ENCODE peak calls at places on chromosomes 5 and 9, in four cellular contexts. G is cardiac fibroblast, K is ovary, Q is GM23338. V is an unnamed sample.

GRCh38 chr5:34535944-34536628 is 120.0 kb upstream of the RAI14 start:
- DNase-seq in G (no peak), K (no peak), Q (no peak), V (no peak)

GRCh38 chr5:133977858-133978257 is 9.4 kb upstream of the C5orf15 start:
- DNase-seq in G (peak), K (no peak), Q (no peak), V (no peak)

GRCh38 chr5:35012796-35013195 is 35.0 kb downstream of the AGXT2 start:
- DNase-seq in G (peak), K (no peak), Q (no peak), V (no peak)

GRCh38 chr5:159163027-159163699 is 46.2 kb downstream of the RNF145 start:
- DNase-seq in G (no peak), K (no peak), Q (no peak), V (no peak)

GRCh38 chr9:38682713-38683112 is 37.2 kb downstream of the FAM240B start:
- DNase-seq in G (peak), K (no peak), Q (peak), V (no peak)

GRCh38 chr5:117682416-117682815 is 1107.8 kb upstream of the SEMA6A start:
- DNase-seq in G (no peak), K (no peak), Q (no peak), V (no peak)

GRCh38 chr5:127875235-127876021 is 172.2 kb downstream of the CCDC192 start:
- DNase-seq in G (peak), K (no peak), Q (peak), V (peak)

GRCh38 chr5:14193496-14193895 is 50.4 kb downstream of the TRIO start:
- DNase-seq in G (peak), K (no peak), Q (no peak), V (no peak)

GRCh38 chr5:60797482-60798153 is 46.5 kb downstream of the ELOVL7 start:
- DNase-seq in G (no peak), K (no peak), Q (peak), V (no peak)

GRCh38 chr5:5192681-5193080 is 52.6 kb downstream of the ADAMTS16 start:
- DNase-seq in G (no peak), K (no peak), Q (no peak), V (no peak)

GRCh38 chr5:173317091-173317685 is 11.0 kb downstream of the STC2 start:
- DNase-seq in G (no peak), K (no peak), Q (no peak), V (no peak)

GRCh38 chr9:20512636-20513035 is 109.7 kb downstream of the MLLT3 start:
- DNase-seq in G (no peak), K (no peak), Q (no peak), V (no peak)

GRCh38 chr5:160274483-160274931 is 37.9 kb downstream of the CCNJL start:
- DNase-seq in G (no peak), K (no peak), Q (no peak), V (no peak)

GRCh38 chr5:93417500-93417899 is 163.5 kb downstream of the NR2F1-AS1 start:
- DNase-seq in G (no peak), K (no peak), Q (no peak), V (no peak)

GRCh38 chr9:28024616-28025147 is 451.4 kb upstream of the C9orf72 start:
- DNase-seq in G (no peak), K (no peak), Q (no peak), V (no peak)

GRCh38 chr5:40383719-40384651 is 295.7 kb upstream of the PTGER4 start:
- DNase-seq in G (peak), K (no peak), Q (no peak), V (no peak)

GRCh38 chr5:11853796-11854195 is 50.5 kb downstream of the CTNND2 start:
- DNase-seq in G (no peak), K (no peak), Q (no peak), V (peak)

GRCh38 chr9:95852059-95853032 is 23.1 kb upstream of the ERCC6L2 start:
- DNase-seq in G (no peak), K (no peak), Q (no peak), V (no peak)

GRCh38 chr5:72210913-72211670 is 103.8 kb downstream of the MAP1B start:
- DNase-seq in G (peak), K (peak), Q (no peak), V (no peak)

GRCh38 chr5:43851741-43852140 is 248.8 kb downstream of the NNT start:
- DNase-seq in G (no peak), K (no peak), Q (no peak), V (no peak)

GRCh38 chr9:12923472-12924009 is 148.7 kb downstream of the LURAP1L start:
- DNase-seq in G (peak), K (no peak), Q (no peak), V (no peak)

GRCh38 chr9:11457809-11458785 is 845.3 kb upstream of the PTPRD start:
- DNase-seq in G (no peak), K (no peak), Q (peak), V (no peak)

GRCh38 chr5:17336054-17336453 is 118.6 kb downstream of the BASP1 start:
- DNase-seq in G (no peak), K (no peak), Q (no peak), V (no peak)

GRCh38 chr5:145990077-145990653 is 53.8 kb downstream of the SH3RF2 start:
- DNase-seq in G (no peak), K (no peak), Q (no peak), V (no peak)

GRCh38 chr9:97768731-97769130 is 71.6 kb upstream of the XPA start:
- DNase-seq in G (peak), K (no peak), Q (no peak), V (no peak)

GRCh38 chr5:137606401-137606800 is 107.3 kb upstream of the SPOCK1 start:
- DNase-seq in G (peak), K (no peak), Q (no peak), V (no peak)

GRCh38 chr5:41796061-41796460 is 74.2 kb downstream of the OXCT1 start:
- DNase-seq in G (no peak), K (no peak), Q (no peak), V (no peak)

GRCh38 chr9:83336696-83337095 is 201.5 kb downstream of the FRMD3 start:
- DNase-seq in G (no peak), K (no peak), Q (no peak), V (no peak)

GRCh38 chr5:17398439-17398838 is 99.6 kb upstream of the TAF11L2 start:
- DNase-seq in G (peak), K (no peak), Q (no peak), V (no peak)

GRCh38 chr9:33162721-33163311 is 4.3 kb downstream of the B4GALT1 start:
- DNase-seq in G (peak), K (no peak), Q (no peak), V (peak)

GRCh38 chr9:38622083-38622674 is 1.8 kb upstream of the ANKRD18A start:
- DNase-seq in G (no peak), K (no peak), Q (peak), V (no peak)

GRCh38 chr9:107425110-107426025 is 64.2 kb downstream of the KLF4 start:
- DNase-seq in G (peak), K (peak), Q (peak), V (no peak)

GRCh38 chr9:20387062-20387461 is 235.2 kb downstream of the MLLT3 start:
- DNase-seq in G (no peak), K (no peak), Q (no peak), V (no peak)

GRCh38 chr5:142486581-142486980 is 161.8 kb upstream of the SPRY4 start:
- DNase-seq in G (peak), K (no peak), Q (no peak), V (no peak)

GRCh38 chr9:127578952-127579853 is 32.9 kb upstream of the STXBP1 start:
- DNase-seq in G (peak), K (peak), Q (peak), V (peak)

GRCh38 chr9:135820661-135821060 is 86.7 kb downstream of the CAMSAP1 start:
- DNase-seq in G (no peak), K (no peak), Q (no peak), V (no peak)

GRCh38 chr5:138334867-138335447 is 3.1 kb upstream of the FAM53C start:
- DNase-seq in G (no peak), K (no peak), Q (no peak), V (no peak)

GRCh38 chr5:32390819-32391591 is 53.5 kb downstream of the ZFR start:
- DNase-seq in G (peak), K (no peak), Q (no peak), V (no peak)

GRCh38 chr9:114688388-114688787 is 6.4 kb upstream of the TEX48 start:
- DNase-seq in G (no peak), K (no peak), Q (no peak), V (no peak)
- H3K4me3 ChIP-seq in G (no peak), K (no peak), Q (no peak), V (no peak)

DNA sequence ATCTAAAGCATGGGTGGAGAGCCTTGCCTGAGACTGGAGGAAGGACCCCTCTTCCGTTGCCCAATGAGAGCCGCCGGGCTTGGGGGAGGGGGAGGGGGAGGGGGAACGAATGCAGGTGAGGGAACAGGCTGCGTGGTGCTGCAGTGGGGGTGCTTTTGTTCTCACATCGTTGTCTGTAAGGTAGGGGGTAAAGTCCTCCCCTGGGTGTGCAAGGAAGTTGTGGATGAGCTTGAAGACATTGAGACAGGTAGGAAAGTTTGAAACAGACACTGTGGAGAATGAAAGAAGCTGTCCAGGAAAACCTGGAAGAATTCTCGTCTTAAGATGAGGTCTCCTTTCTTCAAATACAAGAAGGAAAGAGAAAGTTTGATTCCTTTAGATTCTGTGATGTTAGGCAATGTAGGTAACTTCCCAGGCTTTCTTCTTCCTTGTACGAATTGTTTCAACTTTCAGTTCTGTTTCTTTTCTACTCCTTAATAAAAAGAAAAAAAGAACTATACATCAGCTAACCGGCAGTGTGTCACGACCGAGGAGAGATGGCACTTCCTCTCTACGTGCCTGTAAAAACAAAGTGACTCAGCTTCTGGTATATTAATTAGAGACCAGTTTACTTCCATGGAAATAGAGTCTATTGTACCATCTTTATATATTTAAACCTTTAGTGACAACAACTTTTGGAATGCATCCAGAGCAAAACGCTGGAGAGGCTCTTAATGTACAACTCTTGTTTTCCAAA is 94.3 kb upstream of the LIFR start:
- DNase-seq in G (peak), K (no peak), Q (no peak), V (no peak)
- H3K4me3 ChIP-seq in G (peak), K (no peak), Q (no peak), V (no peak)

DNA sequence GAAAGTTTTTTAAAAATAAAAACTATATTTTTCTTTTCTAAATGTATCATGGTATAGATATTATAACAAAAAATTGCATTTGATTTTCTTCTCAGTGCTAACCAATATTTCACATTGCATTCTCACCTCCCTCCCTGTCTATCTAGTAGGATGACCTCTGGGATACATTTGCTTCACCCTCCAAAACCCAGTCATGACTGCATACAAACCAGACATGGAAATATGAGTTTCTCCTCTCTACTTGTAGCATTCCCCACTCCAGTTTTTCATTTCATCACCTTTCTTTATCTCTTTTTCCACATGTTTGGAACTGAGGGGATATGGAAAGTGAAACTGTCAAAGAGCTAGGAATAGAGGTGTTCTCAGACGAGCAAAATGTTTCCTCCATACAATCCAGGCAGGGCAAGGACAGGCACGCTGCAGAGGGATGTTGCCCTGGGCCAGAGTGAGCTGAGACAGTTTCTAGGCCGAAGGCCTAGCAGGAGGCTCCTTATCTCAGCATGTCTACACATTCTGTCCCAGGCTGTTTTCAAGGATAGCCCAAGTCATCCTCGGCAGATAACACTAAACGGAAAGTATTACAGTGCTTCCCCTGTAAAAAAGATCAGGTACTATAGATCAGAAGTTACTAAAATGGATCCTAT is 46.7 kb downstream of the MEF2C start:
- DNase-seq in G (peak), K (peak), Q (no peak), V (no peak)
- H3K4me3 ChIP-seq in G (peak), K (peak), Q (no peak), V (no peak)

GRCh38 chr5:139549162-139549894 is 11.8 kb upstream of the UBE2D2 start:
- DNase-seq in G (no peak), K (no peak), Q (no peak), V (no peak)

GRCh38 chr5:139543423-139543991 is 17.6 kb upstream of the UBE2D2 start:
- DNase-seq in G (peak), K (no peak), Q (peak), V (no peak)
- H3K4me3 ChIP-seq in G (no peak), K (no peak), Q (peak), V (no peak)

GRCh38 chr5:79133657-79134451 is 22.2 kb downstream of the BHMT start:
- DNase-seq in G (peak), K (peak), Q (peak), V (peak)
- H3K4me3 ChIP-seq in G (peak), K (peak), Q (peak), V (peak)

GRCh38 chr9:35606726-35607125 is 1.7 kb downstream of the TESK1 start:
- DNase-seq in G (no peak), K (no peak), Q (no peak), V (no peak)
- H3K4me3 ChIP-seq in G (peak), K (no peak), Q (peak), V (peak)

DNA sequence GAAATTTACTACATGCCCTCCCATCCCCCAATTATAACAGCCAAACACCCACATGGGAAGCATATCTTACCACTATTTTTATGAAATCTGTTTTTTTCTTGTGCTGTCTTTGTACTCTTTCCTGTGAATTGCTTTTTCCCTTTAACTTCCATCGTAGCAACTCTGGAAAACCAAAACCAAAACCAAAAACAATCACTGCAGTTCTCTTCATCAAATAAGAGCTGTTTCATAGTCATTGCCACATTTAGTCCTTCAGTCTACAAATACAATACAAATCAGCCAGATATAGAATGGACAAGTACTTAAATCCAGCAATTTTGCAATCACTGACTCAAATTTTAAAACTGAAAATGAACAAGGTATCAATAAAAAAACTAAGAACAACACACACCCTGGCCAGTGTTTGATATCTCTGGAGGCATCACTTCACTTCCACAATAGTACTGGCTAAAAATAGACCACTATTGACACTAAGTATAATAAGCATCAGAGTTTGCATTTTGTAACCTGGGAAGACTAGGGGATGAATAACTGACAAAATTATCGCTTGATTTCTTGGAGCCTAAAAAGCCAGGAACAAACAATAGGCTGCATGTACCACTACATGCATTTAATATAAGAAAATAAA is 5.4 kb downstream of the PUM3 start:
- DNase-seq in G (peak), K (no peak), Q (no peak), V (no peak)
- H3K4me3 ChIP-seq in G (peak), K (peak), Q (no peak), V (no peak)

DNA sequence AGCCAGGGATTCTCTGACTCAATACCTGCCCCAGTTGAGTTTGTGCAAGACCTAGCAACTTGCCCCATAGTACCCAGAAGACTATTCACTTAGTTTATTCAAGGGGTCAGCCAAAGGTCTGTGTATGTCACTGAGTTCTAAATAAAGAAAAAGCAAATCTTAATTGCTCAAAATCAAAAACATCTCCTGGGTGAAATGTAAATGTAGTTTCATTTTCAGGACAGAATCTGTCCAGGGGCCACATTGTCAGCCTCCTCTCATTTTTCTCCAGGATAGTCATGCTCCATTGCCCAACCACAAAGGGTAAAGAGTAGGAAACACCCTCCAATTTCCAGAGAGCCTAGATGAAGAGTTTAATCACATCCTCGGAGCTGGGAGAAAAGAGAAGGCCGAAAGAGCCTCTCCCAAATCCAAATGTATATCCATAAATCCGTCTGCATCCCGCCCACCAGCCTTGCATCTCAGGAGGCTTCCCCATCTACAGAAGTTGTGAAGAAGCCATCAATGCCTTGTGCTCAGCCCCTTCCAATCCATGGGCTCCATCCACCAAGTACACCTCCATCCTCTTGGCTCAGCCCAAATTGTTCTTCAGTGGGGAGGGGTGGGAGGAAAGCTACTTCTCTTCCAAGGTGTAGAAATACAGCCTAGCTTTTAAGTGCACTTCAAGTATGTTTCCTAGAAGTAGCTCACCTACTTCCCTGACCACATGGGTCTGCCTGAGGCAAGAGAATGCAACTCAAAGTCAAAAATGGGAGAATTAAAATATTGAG is 26.9 kb downstream of the ADAM19 start:
- DNase-seq in G (peak), K (no peak), Q (no peak), V (no peak)
- H3K4me3 ChIP-seq in G (no peak), K (no peak), Q (no peak), V (no peak)